ENCODE peak calls at places on chromosomes 7 and 10, in nine cellular contexts. T is nephron progenitor cell, Y is sigmoid colon, F is hepatocyte, L is uterus, J is heart left ventricle, I is tibial nerve, P is Panc1, E is GM20000. G is an unnamed sample.
A peak's percentile ranks its signal among the peaks of the same experiment; 100 is the strongest.

GRCh38 chr10:110865184-110865803 is 6.4 kb upstream of the PDCD4 start:
- DNase-seq in T (no peak), L (peak; percentile 54), J (no peak), Y (no peak), F (peak; percentile 81), I (no peak), E (no peak), P (no peak), G (no peak)

GRCh38 chr7:45684910-45685618 is 110.9 kb downstream of the ADCY1 start:
- DNase-seq in T (no peak), Y (no peak), E (no peak), J (peak; percentile 23), L (no peak), F (no peak), P (no peak), I (peak; percentile 2), G (no peak)

GRCh38 chr7:5665106-5666025 is 116.1 kb downstream of the RNF216 start:
- DNase-seq in Y (peak; percentile 87), P (peak; percentile 61), E (peak; percentile 62), L (peak; percentile 81), F (peak; percentile 85), J (peak; percentile 74), T (peak; percentile 76), I (peak; percentile 93), G (peak; percentile 76)

GRCh38 chr10:91077549-91078017 is 142.9 kb upstream of the PCGF5 start:
- DNase-seq in L (peak; percentile 27), J (peak; percentile 83), T (no peak), I (peak; percentile 5), F (no peak), Y (no peak), E (no peak), P (no peak), G (no peak)

GRCh38 chr7:66265566-66265965 is 60.4 kb downstream of the TPST1 start:
- DNase-seq in E (no peak), F (peak; percentile 24), J (no peak), L (no peak), I (no peak), P (no peak), Y (no peak), T (no peak), G (no peak)

GRCh38 chr7:43764807-43765491 is 6.5 kb downstream of the BLVRA start:
- DNase-seq in T (no peak), E (no peak), P (peak; percentile 63), F (peak; percentile 71), J (no peak), I (no peak), Y (no peak), L (no peak), G (no peak)

GRCh38 chr10:101986277-101986971 is 69.5 kb downstream of the ARMH3 start:
- DNase-seq in F (no peak), J (peak; percentile 26), I (no peak), L (no peak), P (no peak), T (no peak), Y (no peak), E (no peak), G (no peak)

GRCh38 chr10:132548106-132548823 is 10.7 kb downstream of the INPP5A start:
- DNase-seq in E (peak; percentile 14), L (peak; percentile 11), Y (peak; percentile 59), T (no peak), F (no peak), P (no peak), I (no peak), J (no peak), G (no peak)

GRCh38 chr7:105794741-105795729 is 81.4 kb downstream of the ATXN7L1 start:
- DNase-seq in P (no peak), F (no peak), E (no peak), T (no peak), I (peak; percentile 27), L (peak; percentile 54), J (peak; percentile 20), Y (peak; percentile 77), G (no peak)

GRCh38 chr7:105788816-105789349 is 87.5 kb downstream of the ATXN7L1 start:
- DNase-seq in J (no peak), T (no peak), L (no peak), F (no peak), E (no peak), Y (no peak), I (no peak), P (no peak), G (no peak)

GRCh38 chr7:105792488-105793370 is 83.7 kb downstream of the ATXN7L1 start:
- DNase-seq in F (no peak), P (no peak), I (no peak), Y (no peak), L (no peak), E (no peak), T (no peak), J (no peak), G (no peak)

GRCh38 chr7:105790996-105791395 is 85.4 kb downstream of the ATXN7L1 start:
- DNase-seq in J (no peak), E (no peak), P (no peak), Y (no peak), L (no peak), T (no peak), I (no peak), F (no peak), G (no peak)

DNA sequence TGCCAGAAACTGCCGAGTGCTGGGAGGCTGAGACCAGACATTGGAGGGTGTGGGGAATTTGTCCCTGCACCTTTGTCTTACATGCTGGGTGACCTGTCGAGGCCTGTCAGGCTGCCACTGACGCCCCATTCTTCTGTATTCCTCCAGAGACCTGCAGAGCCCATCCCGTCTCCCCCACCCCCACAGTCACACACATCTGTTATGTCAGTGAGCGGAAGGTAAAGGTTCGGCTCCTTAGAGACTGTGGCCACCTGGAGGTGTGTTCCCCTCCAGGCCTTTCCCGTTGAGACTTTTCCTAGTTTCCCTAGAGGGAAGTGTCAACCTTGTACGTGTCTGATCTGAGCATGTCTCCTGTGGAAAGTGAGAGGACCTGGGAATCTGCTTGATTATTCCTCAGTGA is 84.5 kb downstream of the ATXN7L1 start:
- DNase-seq in F (no peak), L (no peak), P (no peak), Y (no peak), I (no peak), E (no peak), J (no peak), T (no peak), G (no peak)
- TF ChIP-seq CTCF in F (no peak), L (no peak), P (no peak), Y (no peak), I (no peak), E (no peak), J (no peak), T (no peak), G (no peak)

GRCh38 chr10:128030498-128031072 is 95.6 kb downstream of the MKI67 start:
- DNase-seq in P (no peak), J (no peak), L (no peak), F (no peak), I (no peak), T (no peak), E (no peak), Y (peak; percentile 54), G (no peak)

GRCh38 chr10:128029731-128030369 is 96.4 kb downstream of the MKI67 start:
- DNase-seq in I (no peak), E (no peak), J (no peak), Y (peak; percentile 41), L (no peak), P (no peak), T (no peak), F (no peak), G (no peak)

GRCh38 chr10:128029280-128029618 is 97.0 kb downstream of the MKI67 start:
- DNase-seq in F (no peak), L (no peak), T (no peak), P (no peak), Y (peak; percentile 52), E (no peak), I (no peak), J (no peak), G (no peak)

GRCh38 chr10:128032466-128032865 is 93.8 kb downstream of the MKI67 start:
- DNase-seq in L (no peak), P (no peak), I (no peak), F (no peak), J (no peak), E (no peak), T (no peak), Y (no peak), G (no peak)

GRCh38 chr10:128031216-128031615 is 95.0 kb downstream of the MKI67 start:
- DNase-seq in Y (peak; percentile 49), E (no peak), L (no peak), J (no peak), T (no peak), P (no peak), F (no peak), I (no peak), G (no peak)
- TF ChIP-seq CTCF in Y (no peak), E (no peak), L (no peak), J (no peak), T (no peak), P (no peak), F (no peak), I (no peak), G (no peak)

GRCh38 chr10:11881028-11881476 is 57.9 kb downstream of the PROSER2 start:
- DNase-seq in I (no peak), E (no peak), P (no peak), Y (no peak), F (no peak), L (no peak), T (no peak), J (no peak), G (no peak)

GRCh38 chr10:11882646-11883375 is 59.7 kb downstream of the PROSER2 start:
- DNase-seq in I (no peak), P (no peak), E (no peak), J (no peak), L (no peak), F (no peak), T (no peak), Y (peak; percentile 4), G (no peak)

GRCh38 chr10:11880169-11881027 is 57.2 kb downstream of the PROSER2 start:
- DNase-seq in F (no peak), P (no peak), T (no peak), Y (no peak), L (no peak), I (no peak), E (no peak), J (no peak), G (no peak)

GRCh38 chr10:11879387-11880168 is 56.4 kb downstream of the PROSER2 start:
- DNase-seq in T (no peak), J (no peak), I (no peak), P (no peak), E (no peak), F (no peak), Y (peak; percentile 58), L (no peak), G (no peak)

DNA sequence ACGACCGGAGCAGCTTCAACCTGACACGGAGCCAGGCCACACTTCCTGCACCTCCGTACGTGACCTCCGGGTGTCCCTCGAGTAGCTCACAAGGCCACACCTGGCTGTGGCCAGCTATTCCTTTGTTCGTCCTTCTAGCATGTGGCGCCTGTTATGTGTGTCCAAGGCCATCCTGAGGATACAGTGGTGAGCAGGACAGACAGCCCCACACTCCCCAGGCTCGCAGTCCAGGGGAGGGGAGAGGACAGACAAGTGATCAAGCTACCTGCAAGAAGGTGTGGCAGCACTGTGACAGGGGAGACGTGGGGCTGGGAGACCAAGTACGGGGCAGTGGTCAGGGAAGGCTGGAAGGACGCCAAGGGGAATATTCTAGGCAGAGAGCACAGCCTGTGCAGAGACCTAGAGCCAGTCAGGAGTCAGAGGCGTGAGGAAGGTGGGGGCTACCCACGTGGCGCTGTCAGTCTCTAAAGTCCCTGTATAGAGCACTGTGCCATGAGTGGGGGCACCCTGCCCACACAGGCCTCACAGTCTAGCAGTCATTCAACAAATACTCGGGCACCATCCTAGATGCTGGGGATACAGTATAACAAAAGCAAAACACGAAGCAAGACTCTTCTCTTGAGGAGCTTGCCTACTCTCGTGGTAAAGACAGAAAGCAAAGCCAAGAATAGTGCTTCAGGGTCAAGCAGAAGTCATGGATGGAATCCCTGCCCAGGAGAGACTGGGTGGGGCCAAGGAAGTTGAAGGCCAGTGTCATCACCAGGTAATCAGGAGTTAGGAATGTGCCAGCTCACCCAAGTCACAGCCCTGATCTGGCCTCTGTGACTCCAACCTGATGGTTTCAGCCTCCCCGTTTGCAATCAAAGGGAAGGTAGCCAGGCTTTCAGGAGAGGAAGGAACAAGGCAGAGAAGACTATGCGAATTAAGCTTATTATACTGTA is 58.6 kb downstream of the PROSER2 start:
- DNase-seq in I (no peak), J (no peak), P (peak; percentile 52), E (no peak), F (peak; percentile 66), Y (no peak), T (no peak), L (no peak), G (no peak)
- TF ChIP-seq CTCF in I (no peak), J (no peak), P (no peak), E (no peak), F (peak; percentile 6), Y (no peak), T (no peak), L (no peak), G (peak; percentile 33)

GRCh38 chr10:76422769-76423168 is 991.3 kb downstream of the LRMDA start:
- DNase-seq in J (no peak), T (no peak), I (no peak), L (no peak), E (no peak), Y (no peak), P (no peak), F (no peak), G (no peak)
- TF ChIP-seq CTCF in J (no peak), T (no peak), I (no peak), L (no peak), E (no peak), Y (no peak), P (no peak), F (no peak), G (no peak)

G was measured in glutamatergic neuron.